ENCODE peak calls at places on chromosome 10, in nine cellular contexts. V is body of pancreas; U is hepatocyte; C is colonic mucosa; K is endodermal cell; X is mammary epithelial cell; Q is effector memory CD4-positive, alpha-beta T cell; T is caudate nucleus; D is A673. W is an unnamed sample.
A peak's percentile ranks its signal among the peaks of the same experiment; 100 is the strongest.

GRCh38 chr10:37972396-37972795 is 4.1 kb downstream of the ZNF25 start:
- DNase-seq in Q (no peak), C (no peak), K (no peak), X (no peak), T (no peak), D (no peak), V (no peak), U (no peak), W (no peak)

GRCh38 chr10:30747633-30748032 is 118.1 kb upstream of the LYZL2 start:
- DNase-seq in Q (peak; percentile 4), X (peak; percentile 22), D (no peak), T (no peak), C (no peak), V (no peak), U (peak; percentile 24), K (no peak), W (no peak)

GRCh38 chr10:44572146-44572545 is 187.2 kb upstream of the CXCL12 start:
- DNase-seq in T (no peak), U (no peak), Q (no peak), D (no peak), K (peak; percentile 46), V (no peak), X (no peak), C (no peak), W (no peak)

GRCh38 chr10:126425473-126426065 is 37.3 kb upstream of the ADAM12 start:
- DNase-seq in K (no peak), U (no peak), C (no peak), Q (no peak), T (no peak), D (no peak), V (no peak), X (no peak), W (no peak)

GRCh38 chr10:34492081-34492480 is 323.0 kb downstream of the PARD3 start:
- DNase-seq in D (no peak), C (no peak), T (no peak), X (peak; percentile 55), Q (no peak), K (no peak), V (no peak), U (no peak), W (peak; percentile 58)

GRCh38 chr10:11197266-11197712 is 179.6 kb downstream of the CELF2 start:
- DNase-seq in X (no peak), T (no peak), C (peak; percentile 68), U (peak; percentile 53), V (peak; percentile 63), D (no peak), K (no peak), Q (no peak), W (no peak)

GRCh38 chr10:43293677-43294057 is 26.8 kb upstream of the RASGEF1A start:
- DNase-seq in Q (no peak), K (no peak), C (no peak), X (no peak), V (no peak), D (no peak), T (no peak), U (no peak), W (no peak)

GRCh38 chr10:126433351-126433750 is 45.1 kb upstream of the ADAM12 start:
- DNase-seq in K (no peak), X (peak; percentile 76), U (no peak), D (no peak), Q (no peak), T (no peak), V (no peak), C (no peak), W (peak; percentile 36)

GRCh38 chr10:10353326-10353725 is 664.3 kb upstream of the CELF2 start:
- DNase-seq in U (no peak), T (no peak), V (no peak), C (no peak), Q (no peak), D (no peak), X (no peak), K (peak; percentile 66), W (peak; percentile 4)

GRCh38 chr10:131960631-131961046 is 21.1 kb downstream of the BNIP3 start:
- DNase-seq in Q (no peak), C (no peak), T (no peak), V (peak; percentile 3), K (no peak), D (no peak), U (no peak), X (no peak), W (no peak)

GRCh38 chr10:125014984-125015944 is 73.3 kb downstream of the ZRANB1 start:
- DNase-seq in T (no peak), D (no peak), U (no peak), K (no peak), V (no peak), Q (no peak), C (no peak), X (no peak), W (no peak)

GRCh38 chr10:71703577-71703976 is 16.0 kb downstream of the C10orf105 start:
- DNase-seq in Q (no peak), V (no peak), D (no peak), X (no peak), K (no peak), U (no peak), T (no peak), C (no peak), W (no peak)

DNA sequence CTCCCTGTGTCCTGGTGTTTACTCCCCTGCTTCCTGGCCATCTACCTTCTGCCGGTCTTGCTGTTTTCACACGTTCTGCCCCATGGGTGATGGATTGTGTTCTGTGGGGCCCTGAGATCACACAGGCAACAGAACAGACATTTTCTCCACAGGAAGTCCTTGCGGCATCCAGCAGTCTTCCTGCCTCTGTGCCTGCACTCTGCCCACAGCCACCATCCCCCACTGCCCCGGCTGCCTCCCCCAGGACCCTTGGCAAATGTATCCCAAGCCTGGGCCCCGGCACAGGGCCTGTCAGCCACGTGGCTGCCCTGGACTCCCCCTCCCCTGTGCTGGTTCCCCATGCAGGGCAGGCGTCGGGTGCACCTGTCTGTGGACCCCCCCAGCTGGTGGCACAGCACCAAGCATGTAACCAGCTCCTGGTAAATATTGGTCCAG is 184.2 kb downstream of the WDR37 start:
- DNase-seq in V (peak; percentile 25), K (peak; percentile 93), X (no peak), T (no peak), D (peak; percentile 59), C (no peak), Q (peak; percentile 26), U (no peak), W (no peak)
- H3K27ac ChIP-seq in V (peak overlapping the region; percentile 19), K (no peak overlapping the region), X (no peak overlapping the region), T (peak overlapping the region; percentile 97), D (no peak overlapping the region), C (no peak overlapping the region), Q (no peak overlapping the region), U (no peak overlapping the region), W (no peak overlapping the region)

DNA sequence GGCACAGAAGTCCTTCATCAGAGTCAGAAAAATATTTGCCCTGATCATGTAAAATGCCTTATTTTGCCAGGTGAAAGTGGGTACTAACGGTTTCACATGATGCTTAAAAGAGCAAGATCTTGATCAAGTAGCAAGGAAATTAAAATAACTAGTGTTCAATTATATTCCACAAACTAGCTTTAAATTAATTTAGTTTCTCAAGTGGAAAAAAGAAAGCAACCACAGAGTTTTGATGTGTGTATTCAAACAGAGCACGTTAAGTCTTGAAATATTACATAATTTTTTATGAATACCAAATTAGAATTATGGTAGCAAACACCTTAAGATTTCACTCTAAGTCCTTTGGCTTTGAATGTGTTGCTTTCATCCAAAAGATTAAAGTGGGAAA is 47.3 kb downstream of the PIP4K2A start:
- DNase-seq in K (no peak), V (no peak), X (no peak), C (no peak), D (no peak), T (no peak), Q (no peak), U (no peak), W (no peak)
- H3K27ac ChIP-seq in K (no peak overlapping the region), V (no peak overlapping the region), X (no peak overlapping the region), C (no peak overlapping the region), D (no peak overlapping the region), T (no peak overlapping the region), Q (peak overlapping the region; percentile 64), U (no peak overlapping the region), W (no peak overlapping the region)

DNA sequence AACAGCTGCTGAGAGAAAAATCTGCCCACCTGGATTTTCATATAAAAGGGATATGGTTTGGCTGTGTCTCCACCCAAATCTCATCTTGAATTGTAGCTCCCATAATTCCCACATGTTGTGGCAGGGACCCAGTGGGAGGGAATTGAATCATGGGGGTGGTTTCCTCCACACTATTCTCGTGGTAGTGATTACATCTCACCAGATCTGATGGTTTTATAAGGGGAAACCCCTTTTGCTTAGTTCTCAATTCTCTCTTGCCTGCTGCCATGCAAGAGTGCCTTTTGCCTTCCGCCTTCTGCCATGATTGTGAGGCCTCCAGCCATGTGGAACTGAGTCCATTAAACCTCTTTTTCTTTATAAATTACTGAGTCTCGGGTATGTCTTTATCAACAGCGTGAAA is 20.8 kb upstream of the MKI67 start:
- DNase-seq in Q (no peak), V (no peak), T (no peak), X (peak; percentile 21), C (no peak), K (no peak), D (no peak), U (no peak), W (no peak)
- H3K27ac ChIP-seq in Q (no peak overlapping the region), V (no peak overlapping the region), T (no peak overlapping the region), X (peak overlapping the region; percentile 0), C (no peak overlapping the region), K (no peak overlapping the region), D (no peak overlapping the region), U (no peak overlapping the region), W (peak overlapping the region; percentile 66)

DNA sequence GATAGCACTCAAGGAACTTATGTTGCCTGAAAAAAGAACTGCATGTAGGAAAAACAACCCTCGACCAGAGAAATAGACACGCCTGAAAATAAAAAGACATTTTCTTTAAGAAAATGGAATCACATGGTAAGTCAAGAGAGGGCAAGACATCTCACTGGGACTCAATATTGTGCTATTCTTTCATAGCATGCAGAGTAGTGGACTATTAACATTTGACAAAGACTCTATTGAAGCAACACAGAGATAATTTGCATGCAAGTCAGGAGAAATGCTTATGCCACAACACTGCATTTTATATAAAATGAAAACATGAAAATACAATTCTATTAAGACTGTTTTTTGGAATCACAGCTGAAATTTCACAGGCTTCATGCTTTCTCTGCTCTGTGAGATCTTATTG is 77.9 kb upstream of the RHOBTB1 start:
- DNase-seq in D (no peak), X (no peak), T (no peak), C (no peak), Q (no peak), V (no peak), K (no peak), U (no peak), W (no peak)
- H3K27ac ChIP-seq in D (no peak overlapping the region), X (no peak overlapping the region), T (peak overlapping the region; percentile 4), C (no peak overlapping the region), Q (no peak overlapping the region), V (no peak overlapping the region), K (no peak overlapping the region), U (no peak overlapping the region), W (no peak overlapping the region)

GRCh38 chr10:86664370-86665217 is 3.7 kb upstream of the LDB3 start:
- DNase-seq in V (peak; percentile 25), D (no peak), U (no peak), Q (no peak), X (no peak), C (no peak), T (no peak), K (no peak), W (no peak)
- H3K27ac ChIP-seq in V (no peak overlapping the region), D (no peak overlapping the region), U (no peak overlapping the region), Q (no peak overlapping the region), X (no peak overlapping the region), C (no peak overlapping the region), T (peak overlapping the region; percentile 98), K (no peak overlapping the region), W (no peak overlapping the region)